ENCODE peak calls at places on chromosomes 7 and 10, in four cellular contexts. H is fibroblast of mammary gland, Z is HCT116, M is Peyer's patch. S is an unnamed sample.

GRCh38 chr7:94510582-94511456 is 1.2 kb downstream of the CASD1 start:
- DNase-seq in M (no peak), H (peak), Z (no peak), S (no peak)

GRCh38 chr10:78829570-78829969 is 239.2 kb upstream of the ZMIZ1 start:
- DNase-seq in H (peak), M (no peak), Z (no peak), S (no peak)

GRCh38 chr7:3162286-3162685 is 118.6 kb upstream of the CARD11 start:
- DNase-seq in M (no peak), Z (no peak), H (peak), S (no peak)

GRCh38 chr10:126661841-126662520 is 8.5 kb downstream of the C10orf90 start:
- DNase-seq in H (peak), M (no peak), Z (no peak), S (no peak)

GRCh38 chr7:69765879-69766278 is 167.6 kb downstream of the AUTS2 start:
- DNase-seq in M (no peak), H (no peak), Z (no peak), S (no peak)

GRCh38 chr7:2750054-2750453 is 62.1 kb downstream of the AMZ1 start:
- DNase-seq in M (no peak), H (no peak), Z (no peak), S (no peak)

GRCh38 chr10:394061-394438 is 258.8 kb downstream of the ZMYND11 start:
- DNase-seq in H (no peak), M (no peak), Z (no peak), S (no peak)

GRCh38 chr10:128867119-128867518 is 599.9 kb upstream of the MGMT start:
- DNase-seq in Z (no peak), M (no peak), H (no peak), S (no peak)

GRCh38 chr7:158774916-158775315 is 54.4 kb downstream of the ESYT2 start:
- DNase-seq in H (no peak), M (no peak), Z (no peak), S (no peak)

GRCh38 chr10:125850766-125851731 is 27.7 kb downstream of the BCCIP start:
- DNase-seq in Z (no peak), M (no peak), H (peak), S (no peak)

GRCh38 chr7:156533964-156534363 is 106.6 kb upstream of the RNF32 start:
- DNase-seq in H (no peak), Z (no peak), M (no peak), S (no peak)

GRCh38 chr7:74480861-74481417 is 27.2 kb downstream of the GTF2IRD1 start:
- DNase-seq in Z (no peak), H (peak), M (peak), S (no peak)

GRCh38 chr10:15427836-15428414 is 56.8 kb upstream of the FAM171A1 start:
- DNase-seq in Z (peak), H (peak), M (no peak), S (peak)

GRCh38 chr10:13877154-13877909 is 290.6 kb downstream of the PRPF18 start:
- DNase-seq in H (peak), M (no peak), Z (no peak), S (peak)

GRCh38 chr7:33825644-33826043 is 79.7 kb upstream of the BMPER start:
- DNase-seq in H (no peak), Z (no peak), M (no peak), S (no peak)

GRCh38 chr7:158007697-158008257 is 579.8 kb downstream of the PTPRN2 start:
- DNase-seq in H (no peak), M (peak), Z (no peak), S (no peak)

GRCh38 chr7:151018421-151019129 is 5.7 kb downstream of the ATG9B start:
- DNase-seq in Z (no peak), M (no peak), H (no peak), S (no peak)

GRCh38 chr10:78890506-78890905 is 178.3 kb upstream of the ZMIZ1 start:
- DNase-seq in M (no peak), Z (no peak), H (no peak), S (no peak)

GRCh38 chr10:19932806-19933371 is 116.7 kb downstream of the PLXDC2 start:
- DNase-seq in M (no peak), Z (no peak), H (no peak), S (no peak)

GRCh38 chr10:56028299-56029132 is 332.5 kb downstream of the ZWINT start:
- DNase-seq in H (no peak), M (no peak), Z (no peak), S (no peak)

GRCh38 chr7:53094827-53095226 is 59.4 kb downstream of the POM121L12 start:
- DNase-seq in H (no peak), Z (no peak), M (no peak), S (no peak)

GRCh38 chr7:73741600-73741999 is 3.0 kb upstream of the ABHD11 start:
- DNase-seq in Z (no peak), M (no peak), H (no peak), S (no peak)

GRCh38 chr7:70791341-70791740 is 340.6 kb upstream of the GALNT17 start:
- DNase-seq in M (no peak), Z (no peak), H (no peak), S (no peak)

GRCh38 chr7:28641752-28642546 is 229.6 kb downstream of the CREB5 start:
- DNase-seq in H (no peak), Z (no peak), M (no peak), S (no peak)

GRCh38 chr7:134804351-134804750 is 24.9 kb downstream of the CALD1 start:
- DNase-seq in M (no peak), H (no peak), Z (no peak), S (no peak)

GRCh38 chr7:18212788-18213187 is 185.1 kb upstream of the PRPS1L1 start:
- DNase-seq in Z (no peak), H (peak), M (no peak), S (no peak)

GRCh38 chr7:102431617-102432298 is 1.6 kb upstream of the ORAI2 start:
- DNase-seq in H (no peak), Z (no peak), M (no peak), S (peak)

GRCh38 chr10:103044942-103045489 is 126.9 kb downstream of the CNNM2 start:
- DNase-seq in M (no peak), Z (no peak), H (no peak), S (no peak)

GRCh38 chr7:106893591-106893990 is 28.5 kb downstream of the PIK3CG start:
- DNase-seq in H (no peak), Z (no peak), M (no peak), S (no peak)

GRCh38 chr10:31759816-31760626 is 168.6 kb downstream of the ARHGAP12 start:
- DNase-seq in M (peak), Z (peak), H (peak), S (peak)

GRCh38 chr10:31762306-31762705 is 166.3 kb downstream of the ARHGAP12 start:
- DNase-seq in M (no peak), H (no peak), Z (no peak), S (no peak)

GRCh38 chr10:31759124-31759798 is 169.4 kb downstream of the ARHGAP12 start:
- DNase-seq in H (peak), M (peak), Z (peak), S (no peak)

GRCh38 chr10:31761156-31761555 is 167.5 kb downstream of the ARHGAP12 start:
- DNase-seq in Z (no peak), H (peak), M (no peak), S (no peak)

DNA sequence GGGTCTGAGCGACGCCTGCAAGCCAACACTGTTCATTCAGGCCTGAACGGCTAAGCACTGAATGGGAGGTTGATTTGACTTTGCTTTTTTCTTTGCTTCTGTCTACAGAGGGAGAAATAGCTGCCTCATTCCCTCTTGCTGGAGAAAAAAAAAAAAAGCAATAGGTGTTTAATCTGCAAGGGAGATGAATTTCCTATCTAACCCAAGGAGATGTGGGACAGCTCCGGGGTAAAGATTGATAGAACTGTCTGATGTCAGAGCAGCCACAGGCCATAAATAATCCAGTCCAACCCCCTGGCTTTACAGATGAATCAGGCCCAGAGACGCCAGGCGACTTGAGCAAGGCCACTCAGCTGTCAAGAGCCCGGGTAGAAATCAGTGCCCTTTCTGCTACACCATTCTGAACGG is 168.0 kb downstream of the ARHGAP12 start:
- DNase-seq in M (no peak), Z (no peak), H (no peak), S (no peak)
- H3K4me3 ChIP-seq in M (peak), Z (peak), H (no peak), S (peak)

DNA sequence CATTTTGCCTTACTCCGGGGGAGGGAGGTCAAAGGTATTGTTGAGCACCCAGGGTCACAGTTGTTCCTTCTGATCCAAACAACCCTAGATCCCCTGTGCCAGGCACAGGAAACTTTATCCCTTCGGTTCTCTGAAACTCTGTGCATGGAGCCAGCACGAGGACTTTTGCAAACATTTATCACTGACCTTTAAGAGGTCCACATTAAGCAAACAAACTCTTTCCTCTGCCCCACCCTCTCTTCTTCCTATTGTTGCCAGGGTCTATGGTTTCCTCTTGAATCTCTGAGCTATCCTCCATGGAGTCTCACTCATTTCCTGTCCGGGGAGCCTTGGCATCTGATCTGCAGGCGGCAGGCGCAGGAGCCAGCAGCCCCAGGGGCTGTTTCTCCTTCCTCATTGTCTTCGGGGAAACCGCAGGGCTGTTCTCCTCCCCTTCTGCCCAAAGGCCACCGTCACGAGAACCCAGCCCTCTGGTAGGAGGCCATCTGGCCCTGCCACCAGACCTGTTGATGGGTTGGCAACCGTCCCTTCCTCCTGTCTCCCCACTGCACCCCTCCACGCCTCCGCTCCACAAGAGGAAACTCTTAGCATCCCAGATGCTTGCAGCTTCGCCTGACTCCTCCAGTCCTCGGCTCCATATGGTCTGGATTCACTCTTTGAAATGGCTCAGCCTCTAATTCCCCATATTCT is 327.3 kb upstream of the NRP1 start:
- DNase-seq in Z (no peak), H (peak), M (peak), S (no peak)
- TF ChIP-seq CTCF in Z (no peak), H (no peak), M (no peak), S (no peak)

DNA sequence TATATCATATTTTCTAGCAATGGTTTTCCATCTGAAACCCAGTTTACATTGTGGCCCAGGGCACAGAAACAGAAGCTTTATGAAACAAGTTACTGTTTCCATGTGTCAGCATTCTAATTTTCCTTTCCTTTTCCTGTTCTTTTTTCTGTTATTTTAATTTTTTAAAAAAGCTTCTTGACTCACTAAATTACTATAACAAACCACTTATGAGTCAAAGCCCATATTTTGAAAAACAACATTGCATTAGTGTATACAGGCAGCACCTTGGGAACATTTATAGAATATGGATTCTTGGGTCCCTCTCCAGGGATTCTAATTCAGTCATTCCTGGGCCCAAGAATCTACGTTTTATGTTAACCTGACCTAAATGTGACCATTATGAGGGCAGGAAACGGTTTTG is 310.9 kb downstream of the RNLS start:
- DNase-seq in Z (no peak), M (no peak), H (peak), S (no peak)
- H3K4me3 ChIP-seq in Z (no peak), M (no peak), H (no peak), S (no peak)

GRCh38 chr10:34957531-34957930 is 132.6 kb downstream of the CUL2 start:
- DNase-seq in Z (no peak), H (no peak), M (no peak), S (no peak)

GRCh38 chr10:34956756-34957155 is 133.4 kb downstream of the CUL2 start:
- DNase-seq in H (peak), Z (no peak), M (no peak), S (no peak)

GRCh38 chr10:34959786-34960185 is 130.4 kb downstream of the CUL2 start:
- DNase-seq in H (no peak), M (no peak), Z (no peak), S (no peak)

GRCh38 chr10:34960983-34961382 is 129.2 kb downstream of the CUL2 start:
- DNase-seq in M (no peak), H (peak), Z (no peak), S (no peak)

DNA sequence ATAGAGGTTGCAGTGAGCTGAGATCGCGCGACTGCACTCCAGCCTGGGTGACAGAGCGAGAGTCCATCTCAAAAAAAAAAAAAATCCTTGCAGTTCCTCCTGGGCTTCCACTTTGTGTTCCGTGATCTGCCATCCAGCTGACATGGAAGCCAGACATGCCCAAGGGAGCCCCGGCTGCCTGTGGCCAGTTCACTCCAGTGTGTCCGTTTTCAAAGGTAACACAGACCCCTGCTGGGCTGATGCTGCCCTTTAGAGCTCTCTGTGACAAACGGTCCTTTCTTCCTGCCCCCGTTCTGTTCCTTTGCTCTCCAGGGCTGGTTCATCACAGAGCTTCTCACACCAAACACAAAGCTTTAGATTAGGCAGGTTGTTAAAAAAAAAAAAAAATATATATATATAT is 130.8 kb downstream of the CUL2 start:
- DNase-seq in M (no peak), Z (no peak), H (no peak), S (no peak)
- TF ChIP-seq CTCF in M (no peak), Z (no peak), H (no peak), S (no peak)

DNA sequence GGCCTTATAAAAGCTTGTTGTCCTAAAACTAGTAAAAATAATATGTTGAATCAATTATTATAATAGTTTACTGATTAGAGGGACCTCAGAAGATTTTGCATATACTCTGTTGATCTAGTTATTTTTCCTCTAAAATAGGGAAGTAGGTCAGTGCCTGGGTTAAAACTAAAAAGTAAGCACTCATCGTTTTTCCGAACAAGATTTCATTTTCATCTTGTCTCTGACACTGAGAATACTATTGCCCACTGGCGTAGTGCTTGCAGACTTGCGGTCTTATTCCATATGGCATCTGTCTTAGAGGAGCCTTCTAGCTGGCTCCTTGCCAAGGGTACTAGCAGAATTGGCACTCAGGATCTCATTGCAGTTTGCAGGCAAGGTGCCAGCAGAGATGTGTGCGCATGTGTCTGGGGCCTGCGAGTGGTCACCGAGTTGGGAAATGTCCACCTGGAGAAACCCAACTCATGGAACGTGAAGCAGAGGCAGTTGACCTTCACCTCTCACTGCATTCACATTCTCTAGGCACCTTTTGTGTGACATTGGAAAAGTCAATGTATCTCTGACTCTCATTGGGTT is 143.4 kb downstream of the CELF2 start:
- DNase-seq in M (no peak), Z (no peak), H (no peak), S (no peak)
- H3K4me3 ChIP-seq in M (no peak), Z (no peak), H (no peak), S (no peak)

GRCh38 chr7:20311743-20312042 is 19.0 kb upstream of the ITGB8 start:
- DNase-seq in H (no peak), M (no peak), Z (no peak), S (no peak)
- TF ChIP-seq CTCF in H (no peak), M (no peak), Z (no peak), S (no peak)

GRCh38 chr7:7567898-7568531 is 1.3 kb downstream of the MIOS start:
- DNase-seq in H (no peak), M (no peak), Z (no peak), S (no peak)
- H3K4me3 ChIP-seq in H (peak), M (peak), Z (peak), S (peak)

GRCh38 chr10:22655312-22655973 is 58.9 kb downstream of the PIP4K2A start:
- DNase-seq in Z (no peak), M (no peak), H (peak), S (peak)
- TF ChIP-seq CTCF in Z (no peak), M (no peak), H (no peak), S (no peak)

GRCh38 chr7:4744391-4745264 is 30.8 kb upstream of the AP5Z1 start:
- DNase-seq in M (peak), H (peak), Z (peak), S (peak)
- H3K4me3 ChIP-seq in M (peak), H (peak), Z (peak), S (peak)

S was measured in LNCaP clone FGC.